ENCODE peak calls at places on chromosome 4, in ten cellular contexts. Z, W, M, Y, R, D, G, X, Q and S are unnamed samples.

GRCh38 chr4:14560577-14560976 is 441.7 kb upstream of the CPEB2 start:
- DNase-seq in Z (no peak), W (no peak), M (no peak), Y (no peak), R (no peak), D (no peak), G (no peak), X (no peak), Q (no peak), S (no peak)

GRCh38 chr4:25367004-25367621 is 9.9 kb upstream of the ANAPC4 start:
- DNase-seq in Z (no peak), W (no peak), M (no peak), Y (no peak), R (peak), D (no peak), G (peak), X (no peak), Q (peak), S (peak)

GRCh38 chr4:189809885-189810284 is 130.8 kb upstream of the FRG1 start:
- DNase-seq in Z (no peak), W (no peak), M (no peak), Y (no peak), R (no peak), D (no peak), G (no peak), X (no peak), Q (no peak), S (no peak)

GRCh38 chr4:173367285-173367684 is 3.5 kb upstream of the SAP30 start:
- DNase-seq in Z (no peak), W (no peak), M (no peak), Y (no peak), R (no peak), D (no peak), G (peak), X (no peak), Q (no peak), S (peak)

GRCh38 chr4:118193421-118193820 is 159.1 kb downstream of the NDST3 start:
- DNase-seq in Z (no peak), W (no peak), M (no peak), Y (no peak), R (no peak), D (no peak), G (no peak), X (no peak), Q (no peak), S (no peak)

GRCh38 chr4:48902266-48902665 is 4.3 kb downstream of the OCIAD2 start:
- DNase-seq in Z (no peak), W (no peak), M (no peak), Y (no peak), R (peak), D (no peak), G (peak), X (no peak), Q (no peak), S (peak)

GRCh38 chr4:25031077-25031606 is 396 bp upstream of the LGI2 start:
- DNase-seq in Z (no peak), W (peak), M (no peak), Y (peak), R (peak), D (no peak), G (peak), X (peak), Q (peak), S (no peak)

GRCh38 chr4:113760094-113760851 is 1.3 kb downstream of the CAMK2D start:
- DNase-seq in Z (peak), W (peak), M (no peak), Y (peak), R (peak), D (peak), G (peak), X (no peak), Q (peak), S (peak)

GRCh38 chr4:19580090-19580489 is 671.6 kb upstream of the SLIT2 start:
- DNase-seq in Z (no peak), W (no peak), M (no peak), Y (no peak), R (peak), D (no peak), G (peak), X (no peak), Q (no peak), S (peak)

GRCh38 chr4:80492761-80493160 is 157.2 kb downstream of the CFAP299 start:
- DNase-seq in Z (peak), W (no peak), M (no peak), Y (no peak), R (no peak), D (peak), G (no peak), X (no peak), Q (peak), S (no peak)

GRCh38 chr4:99749445-99750391 is 66.9 kb upstream of the DAPP1 start:
- DNase-seq in Z (no peak), W (no peak), M (no peak), Y (no peak), R (no peak), D (no peak), G (no peak), X (no peak), Q (no peak), S (no peak)

GRCh38 chr4:152515678-152516077 is 20.2 kb downstream of the FBXW7 start:
- DNase-seq in Z (no peak), W (no peak), M (no peak), Y (no peak), R (peak), D (no peak), G (peak), X (no peak), Q (no peak), S (peak)

GRCh38 chr4:52659016-52659721 is at the start of gene USP46:
- DNase-seq in Z (peak), W (peak), M (peak), Y (peak), R (peak), D (peak), G (peak), X (peak), Q (peak), S (peak)